ENCODE peak calls at places on chromosomes 3 and 15, in six cellular contexts. Z is IMR-90, F is SK-N-SH, I is HepG2, L is K562, Y is GM12878. V is an unnamed sample.

GRCh38 chr3:9951962-9952805 is at the start of gene PRRT3:
- DNase-seq in Z (peak), L (peak), Y (no peak), I (no peak), F (peak), V (peak)

GRCh38 chr3:186746008-186746407 is 28.8 kb downstream of the KNG1 start:
- DNase-seq in L (no peak), Y (no peak), Z (peak), I (peak), F (no peak), V (peak)

GRCh38 chr3:39024497-39024896 is 27.2 kb downstream of the SCN11A start:
- DNase-seq in Z (no peak), I (no peak), L (no peak), Y (no peak), F (no peak), V (no peak)

GRCh38 chr3:27713435-27713880 is 8.7 kb downstream of the EOMES start:
- DNase-seq in Y (no peak), I (no peak), L (no peak), F (peak), Z (no peak), V (no peak)

GRCh38 chr3:119365418-119365817 is 71.2 kb downstream of the ARHGAP31 start:
- DNase-seq in I (no peak), L (no peak), Z (no peak), Y (no peak), F (peak), V (no peak)

GRCh38 chr3:16583551-16583950 is 21.7 kb downstream of the DAZL start:
- DNase-seq in I (no peak), Y (no peak), Z (no peak), F (no peak), L (no peak), V (no peak)

GRCh38 chr15:54353726-54354125 is 375.5 kb downstream of the UNC13C start:
- DNase-seq in I (no peak), L (no peak), Y (no peak), F (no peak), Z (no peak), V (no peak)

GRCh38 chr3:36459177-36459576 is 78.9 kb downstream of the STAC start:
- DNase-seq in F (no peak), L (no peak), I (no peak), Z (no peak), Y (no peak), V (no peak)

GRCh38 chr3:31250116-31250813 is 282.5 kb upstream of the STT3B start:
- DNase-seq in Y (no peak), F (no peak), Z (peak), L (no peak), I (no peak), V (no peak)

GRCh38 chr15:100812802-100813201 is 66.8 kb upstream of the ALDH1A3 start:
- DNase-seq in L (no peak), I (no peak), Y (no peak), F (no peak), Z (no peak), V (no peak)

GRCh38 chr15:64740361-64741170 is 34.8 kb downstream of the RBPMS2 start:
- DNase-seq in F (peak), L (peak), I (peak), Z (peak), Y (no peak), V (peak)

GRCh38 chr3:13595485-13595884 is 46.6 kb downstream of the FBLN2 start:
- DNase-seq in L (no peak), I (peak), Y (no peak), F (no peak), Z (no peak), V (no peak)

GRCh38 chr15:100383302-100384107 is 41.7 kb upstream of the ADAMTS17 start:
- DNase-seq in F (peak), L (no peak), I (peak), Y (no peak), Z (no peak), V (peak)

GRCh38 chr3:148175215-148175614 is 522.5 kb upstream of the AGTR1 start:
- DNase-seq in F (no peak), L (no peak), Y (no peak), Z (peak), I (no peak), V (no peak)

GRCh38 chr3:60403866-60404265 is 847.4 kb downstream of the FHIT start:
- DNase-seq in L (no peak), F (no peak), Y (no peak), I (no peak), Z (peak), V (no peak)

GRCh38 chr3:155228636-155229035 is 64.8 kb downstream of the STRIT1 start:
- DNase-seq in F (no peak), L (no peak), Y (no peak), Z (no peak), I (no peak), V (no peak)

GRCh38 chr3:28901029-28901428 is 379.8 kb upstream of the RBMS3 start:
- DNase-seq in I (no peak), Y (no peak), L (no peak), Z (no peak), F (no peak), V (no peak)

GRCh38 chr3:60497922-60498321 is 753.3 kb downstream of the FHIT start:
- DNase-seq in Y (no peak), I (no peak), F (peak), Z (no peak), L (no peak), V (no peak)

GRCh38 chr3:177050466-177051237 is 146.6 kb downstream of the TBL1XR1 start:
- DNase-seq in L (peak), Z (peak), I (peak), F (peak), Y (no peak), V (peak)

GRCh38 chr15:101657968-101658784 is 6.0 kb upstream of the TM2D3 start:
- DNase-seq in Y (no peak), L (no peak), Z (no peak), I (no peak), F (no peak), V (no peak)

GRCh38 chr3:33218446-33219174 is at the start of gene SUSD5:
- DNase-seq in L (no peak), Y (no peak), Z (peak), I (no peak), F (peak), V (peak)

GRCh38 chr3:150723946-150724345 is 20.2 kb upstream of the ERICH6 start:
- DNase-seq in L (no peak), I (no peak), Y (no peak), F (no peak), Z (no peak), V (no peak)
- TF ChIP-seq SMC3 in L (no peak), I (no peak), Y (no peak), F (no peak), Z (no peak), V (no peak)

DNA sequence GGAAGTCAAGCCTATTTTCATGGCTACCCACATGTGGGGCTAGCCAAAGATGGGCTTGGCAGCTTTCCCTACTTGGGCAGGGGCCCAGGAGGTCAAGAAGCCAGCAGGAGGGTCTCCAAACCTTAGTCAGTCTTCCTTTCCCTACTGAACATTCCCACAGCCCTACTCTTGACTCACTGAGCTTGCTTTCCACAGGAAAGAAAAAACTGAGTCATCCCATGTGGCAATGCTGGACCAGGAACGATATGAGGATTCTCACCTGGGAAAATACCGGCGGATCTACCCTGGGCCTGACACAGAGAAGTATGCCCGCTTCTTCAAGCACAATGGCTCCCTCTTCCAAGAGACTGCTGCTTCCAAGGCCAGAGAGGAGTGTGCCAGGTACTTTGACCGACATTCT is 3.7 kb upstream of the NGRN start:
- DNase-seq in I (no peak), Y (no peak), Z (peak), L (no peak), F (no peak), V (no peak)
- TF ChIP-seq SMC3 in I (no peak), Y (no peak), Z (no peak), L (no peak), F (no peak), V (no peak)

DNA sequence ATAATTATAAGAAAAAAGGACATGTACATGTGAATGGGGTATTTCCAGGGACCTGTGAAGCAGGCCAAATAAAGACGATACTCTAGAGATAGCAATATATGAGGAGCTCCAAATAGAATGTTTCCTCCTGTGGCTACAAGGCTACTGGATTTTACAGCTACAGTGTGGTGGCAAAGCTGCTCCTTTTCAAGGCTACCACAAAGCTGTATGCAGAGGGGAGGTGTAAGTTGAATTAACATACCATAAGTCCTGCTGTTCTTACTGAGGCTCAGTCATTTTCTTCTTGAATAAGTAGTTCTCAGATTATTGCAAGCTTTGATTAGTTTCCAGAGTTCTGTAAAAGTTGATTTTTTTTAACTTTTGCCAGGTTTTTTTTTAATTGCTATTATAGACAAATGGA is 1184.6 kb upstream of the EPHA6 start:
- DNase-seq in L (no peak), F (no peak), I (no peak), Y (no peak), Z (no peak), V (no peak)
- TF ChIP-seq SMC3 in L (no peak), F (no peak), I (no peak), Y (no peak), Z (no peak), V (no peak)

GRCh38 chr3:4996771-4997291 is 17.6 kb downstream of the BHLHE40 start:
- DNase-seq in F (no peak), L (no peak), Z (no peak), I (no peak), Y (no peak), V (no peak)
- TF ChIP-seq SMC3 in F (no peak), L (peak), Z (no peak), I (no peak), Y (no peak), V (no peak)

GRCh38 chr3:49424816-49425215 is 2.5 kb upstream of the AMT start:
- DNase-seq in L (no peak), F (no peak), Y (no peak), Z (no peak), I (no peak), V (no peak)
- TF ChIP-seq SMC3 in L (no peak), F (no peak), Y (no peak), Z (no peak), I (no peak), V (no peak)

DNA sequence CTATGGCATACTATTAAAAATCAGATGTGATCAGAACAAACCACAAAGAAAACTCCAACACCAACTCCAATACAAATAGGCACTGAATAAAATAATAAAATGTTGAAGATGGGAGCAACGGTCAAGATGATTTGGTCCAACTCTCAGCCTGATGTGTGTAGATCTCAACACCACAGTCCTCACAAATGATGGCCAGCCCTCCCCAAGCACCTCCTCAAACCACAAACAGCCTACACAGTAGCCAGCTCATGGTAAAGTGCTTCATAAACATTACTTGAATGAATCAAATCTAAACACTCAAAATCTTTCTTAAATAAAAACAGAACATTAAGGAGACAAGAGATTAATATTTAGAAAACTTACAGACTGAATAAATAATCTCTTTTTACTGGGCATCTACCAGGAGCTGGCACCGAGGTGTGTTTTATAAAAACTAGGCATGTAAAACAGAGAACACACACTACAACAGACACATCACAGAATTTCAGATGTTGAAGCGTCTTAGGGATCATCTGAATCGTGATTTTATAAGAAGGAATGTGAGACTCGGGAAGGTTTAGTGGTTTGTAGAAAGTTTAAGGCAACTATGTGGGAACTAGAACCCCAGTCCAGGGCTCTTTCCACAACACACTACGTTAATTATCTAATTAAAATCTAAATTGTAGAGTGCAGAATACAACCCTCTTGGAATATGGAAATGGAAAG is 102.4 kb downstream of the MYLK start:
- DNase-seq in Z (peak), Y (no peak), I (no peak), L (no peak), F (no peak), V (no peak)
- TF ChIP-seq SMC3 in Z (no peak), Y (no peak), I (no peak), L (no peak), F (no peak), V (no peak)

GRCh38 chr3:99579246-99579645 is 59.1 kb upstream of the COL8A1 start:
- DNase-seq in Z (peak), L (no peak), Y (no peak), I (peak), F (no peak), V (no peak)
- TF ChIP-seq SMC3 in Z (no peak), L (no peak), Y (no peak), I (no peak), F (no peak), V (no peak)